ENCODE peak calls at places on chromosomes 16 and 17, in eight cellular contexts. One of them, this sample, is unnamed.

GRCh38 chr16:89413811-89414585 is 76.4 kb downstream of the ANKRD11 start:
- DNase-seq in NCI-H1417: no peak
- DNase-seq in neuronal stem cell: no peak
- DNase-seq in anterior cingulate cortex: no peak
- DNase-seq in activated CD4-positive, alpha-beta T cell treated with anti-CD3 and anti-CD28 coated beads for 48 hours: no peak
- DNase-seq in A172: no peak
- DNase-seq in amygdala: no peak
- DNase-seq in EH: no peak
- DNase-seq in this sample: no peak

GRCh38 chr16:53417011-53417410 is 17.3 kb upstream of the RBL2 start:
- DNase-seq in NCI-H1417: no peak
- DNase-seq in neuronal stem cell: no peak
- DNase-seq in anterior cingulate cortex: no peak
- DNase-seq in activated CD4-positive, alpha-beta T cell treated with anti-CD3 and anti-CD28 coated beads for 48 hours: no peak
- DNase-seq in A172: no peak
- DNase-seq in amygdala: no peak
- DNase-seq in EH: peak; percentile 63
- DNase-seq in this sample: no peak

GRCh38 chr17:57329380-57330214 is 73.3 kb downstream of the MSI2 start:
- DNase-seq in NCI-H1417: no peak
- DNase-seq in neuronal stem cell: no peak
- DNase-seq in anterior cingulate cortex: no peak
- DNase-seq in activated CD4-positive, alpha-beta T cell treated with anti-CD3 and anti-CD28 coated beads for 48 hours: no peak
- DNase-seq in A172: no peak
- DNase-seq in amygdala: no peak
- DNase-seq in EH: no peak
- DNase-seq in this sample: no peak

GRCh38 chr17:4512156-4513112 is 13.8 kb downstream of the SPNS2 start:
- DNase-seq in NCI-H1417: no peak
- DNase-seq in neuronal stem cell: no peak
- DNase-seq in anterior cingulate cortex: no peak
- DNase-seq in activated CD4-positive, alpha-beta T cell treated with anti-CD3 and anti-CD28 coated beads for 48 hours: no peak
- DNase-seq in A172: no peak
- DNase-seq in amygdala: no peak
- DNase-seq in EH: no peak
- DNase-seq in this sample: no peak

GRCh38 chr16:14151256-14152030 is 80.3 kb downstream of the MRTFB start:
- DNase-seq in NCI-H1417: no peak
- DNase-seq in neuronal stem cell: no peak
- DNase-seq in anterior cingulate cortex: no peak
- DNase-seq in activated CD4-positive, alpha-beta T cell treated with anti-CD3 and anti-CD28 coated beads for 48 hours: no peak
- DNase-seq in A172: peak; percentile 7
- DNase-seq in amygdala: no peak
- DNase-seq in EH: peak; percentile 66
- DNase-seq in this sample: no peak

GRCh38 chr16:13148836-13149235 is 247.4 kb downstream of the SHISA9 start:
- DNase-seq in NCI-H1417: no peak
- DNase-seq in neuronal stem cell: no peak
- DNase-seq in anterior cingulate cortex: no peak
- DNase-seq in activated CD4-positive, alpha-beta T cell treated with anti-CD3 and anti-CD28 coated beads for 48 hours: no peak
- DNase-seq in A172: peak; percentile 4
- DNase-seq in amygdala: no peak
- DNase-seq in EH: no peak
- DNase-seq in this sample: no peak

GRCh38 chr17:81143200-81143527 is 22.1 kb upstream of the PVALEF start:
- DNase-seq in NCI-H1417: no peak
- DNase-seq in neuronal stem cell: no peak
- DNase-seq in anterior cingulate cortex: no peak
- DNase-seq in activated CD4-positive, alpha-beta T cell treated with anti-CD3 and anti-CD28 coated beads for 48 hours: no peak
- DNase-seq in A172: no peak
- DNase-seq in amygdala: no peak
- DNase-seq in EH: no peak
- DNase-seq in this sample: no peak

GRCh38 chr17:20706752-20707372 is 127.3 kb downstream of the CDRT15L2 start:
- DNase-seq in NCI-H1417: no peak
- DNase-seq in neuronal stem cell: no peak
- DNase-seq in anterior cingulate cortex: no peak
- DNase-seq in activated CD4-positive, alpha-beta T cell treated with anti-CD3 and anti-CD28 coated beads for 48 hours: no peak
- DNase-seq in A172: no peak
- DNase-seq in amygdala: no peak
- DNase-seq in EH: no peak
- DNase-seq in this sample: no peak

GRCh38 chr16:72537684-72538083 is 365.7 kb upstream of the PMFBP1 start:
- DNase-seq in NCI-H1417: no peak
- DNase-seq in neuronal stem cell: no peak
- DNase-seq in anterior cingulate cortex: no peak
- DNase-seq in activated CD4-positive, alpha-beta T cell treated with anti-CD3 and anti-CD28 coated beads for 48 hours: no peak
- DNase-seq in A172: peak; percentile 70
- DNase-seq in amygdala: no peak
- DNase-seq in EH: peak; percentile 65
- DNase-seq in this sample: no peak

GRCh38 chr16:26027060-26027459 is 335.3 kb downstream of the HS3ST4 start:
- DNase-seq in NCI-H1417: no peak
- DNase-seq in neuronal stem cell: no peak
- DNase-seq in anterior cingulate cortex: no peak
- DNase-seq in activated CD4-positive, alpha-beta T cell treated with anti-CD3 and anti-CD28 coated beads for 48 hours: no peak
- DNase-seq in A172: no peak
- DNase-seq in amygdala: no peak
- DNase-seq in EH: no peak
- DNase-seq in this sample: no peak

GRCh38 chr17:50686494-50687199 is 21.1 kb downstream of the ANKRD40 start:
- DNase-seq in NCI-H1417: no peak
- DNase-seq in neuronal stem cell: no peak
- DNase-seq in anterior cingulate cortex: no peak
- DNase-seq in activated CD4-positive, alpha-beta T cell treated with anti-CD3 and anti-CD28 coated beads for 48 hours: no peak
- DNase-seq in A172: peak; percentile 98
- DNase-seq in amygdala: no peak
- DNase-seq in EH: peak; percentile 94
- DNase-seq in this sample: peak; percentile 66

GRCh38 chr17:83204230-83204725 is 124.9 kb downstream of the METRNL start:
- DNase-seq in NCI-H1417: no peak
- DNase-seq in neuronal stem cell: no peak
- DNase-seq in anterior cingulate cortex: no peak
- DNase-seq in activated CD4-positive, alpha-beta T cell treated with anti-CD3 and anti-CD28 coated beads for 48 hours: peak; percentile 3
- DNase-seq in A172: no peak
- DNase-seq in amygdala: no peak
- DNase-seq in EH: peak; percentile 19
- DNase-seq in this sample: no peak

GRCh38 chr17:79023886-79024771 is at the start of gene C1QTNF1:
- DNase-seq in NCI-H1417: peak; percentile 30
- DNase-seq in neuronal stem cell: peak; percentile 44
- DNase-seq in anterior cingulate cortex: no peak
- DNase-seq in activated CD4-positive, alpha-beta T cell treated with anti-CD3 and anti-CD28 coated beads for 48 hours: peak; percentile 50
- DNase-seq in A172: no peak
- DNase-seq in amygdala: no peak
- DNase-seq in EH: peak; percentile 56
- DNase-seq in this sample: peak; percentile 75

GRCh38 chr16:26374279-26374925 is 682.6 kb downstream of the HS3ST4 start:
- DNase-seq in NCI-H1417: no peak
- DNase-seq in neuronal stem cell: no peak
- DNase-seq in anterior cingulate cortex: no peak
- DNase-seq in activated CD4-positive, alpha-beta T cell treated with anti-CD3 and anti-CD28 coated beads for 48 hours: no peak
- DNase-seq in A172: no peak
- DNase-seq in amygdala: no peak
- DNase-seq in EH: no peak
- DNase-seq in this sample: no peak

GRCh38 chr16:56869513-56870270 is 4.7 kb downstream of the SLC12A3 start:
- DNase-seq in NCI-H1417: no peak
- DNase-seq in neuronal stem cell: no peak
- DNase-seq in anterior cingulate cortex: no peak
- DNase-seq in activated CD4-positive, alpha-beta T cell treated with anti-CD3 and anti-CD28 coated beads for 48 hours: peak; percentile 64
- DNase-seq in A172: peak; percentile 51
- DNase-seq in amygdala: no peak
- DNase-seq in EH: peak; percentile 44
- DNase-seq in this sample: no peak

GRCh38 chr17:41647940-41648410 is 23.6 kb upstream of the KRT17 start:
- DNase-seq in NCI-H1417: peak; percentile 85
- DNase-seq in neuronal stem cell: peak; percentile 87
- DNase-seq in anterior cingulate cortex: peak; percentile 20
- DNase-seq in activated CD4-positive, alpha-beta T cell treated with anti-CD3 and anti-CD28 coated beads for 48 hours: peak; percentile 94
- DNase-seq in A172: peak; percentile 60
- DNase-seq in amygdala: peak; percentile 37
- DNase-seq in EH: peak; percentile 73
- DNase-seq in this sample: peak; percentile 94

GRCh38 chr16:57529324-57530103 is 6.9 kb downstream of the CCDC102A start:
- DNase-seq in NCI-H1417: no peak
- DNase-seq in neuronal stem cell: no peak
- DNase-seq in anterior cingulate cortex: no peak
- DNase-seq in activated CD4-positive, alpha-beta T cell treated with anti-CD3 and anti-CD28 coated beads for 48 hours: no peak
- DNase-seq in A172: no peak
- DNase-seq in amygdala: no peak
- DNase-seq in EH: no peak
- DNase-seq in this sample: peak; percentile 57

GRCh38 chr16:60642956-60643355 is 1393.3 kb downstream of the CDH8 start:
- DNase-seq in NCI-H1417: no peak
- DNase-seq in neuronal stem cell: no peak
- DNase-seq in anterior cingulate cortex: no peak
- DNase-seq in activated CD4-positive, alpha-beta T cell treated with anti-CD3 and anti-CD28 coated beads for 48 hours: no peak
- DNase-seq in A172: peak; percentile 56
- DNase-seq in amygdala: no peak
- DNase-seq in EH: no peak
- DNase-seq in this sample: no peak

GRCh38 chr17:6427284-6427781 is 7.6 kb downstream of the AIPL1 start:
- DNase-seq in NCI-H1417: no peak
- DNase-seq in neuronal stem cell: no peak
- DNase-seq in anterior cingulate cortex: no peak
- DNase-seq in activated CD4-positive, alpha-beta T cell treated with anti-CD3 and anti-CD28 coated beads for 48 hours: peak; percentile 62
- DNase-seq in A172: peak; percentile 53
- DNase-seq in amygdala: no peak
- DNase-seq in EH: peak; percentile 48
- DNase-seq in this sample: no peak

GRCh38 chr16:58236831-58237230 is 38.9 kb upstream of the CSNK2A2 start:
- DNase-seq in NCI-H1417: no peak
- DNase-seq in neuronal stem cell: peak; percentile 27
- DNase-seq in anterior cingulate cortex: no peak
- DNase-seq in activated CD4-positive, alpha-beta T cell treated with anti-CD3 and anti-CD28 coated beads for 48 hours: no peak
- DNase-seq in A172: no peak
- DNase-seq in amygdala: no peak
- DNase-seq in EH: no peak
- DNase-seq in this sample: no peak

GRCh38 chr17:54899721-54900456 is 763 bp upstream of the TOM1L1 start:
- DNase-seq in NCI-H1417: peak; percentile 8
- DNase-seq in neuronal stem cell: no peak
- DNase-seq in anterior cingulate cortex: no peak
- DNase-seq in activated CD4-positive, alpha-beta T cell treated with anti-CD3 and anti-CD28 coated beads for 48 hours: no peak
- DNase-seq in A172: no peak
- DNase-seq in amygdala: no peak
- DNase-seq in EH: peak; percentile 6
- DNase-seq in this sample: no peak

GRCh38 chr17:75785016-75785769 is 587 bp downstream of the UNK start:
- DNase-seq in NCI-H1417: peak; percentile 91
- DNase-seq in neuronal stem cell: peak; percentile 86
- DNase-seq in anterior cingulate cortex: no peak
- DNase-seq in activated CD4-positive, alpha-beta T cell treated with anti-CD3 and anti-CD28 coated beads for 48 hours: peak; percentile 93
- DNase-seq in A172: peak; percentile 87
- DNase-seq in amygdala: peak; percentile 64
- DNase-seq in EH: peak; percentile 89
- DNase-seq in this sample: peak; percentile 97

GRCh38 chr17:4331614-4332013 is 34.9 kb downstream of the UBE2G1 start:
- DNase-seq in NCI-H1417: no peak
- DNase-seq in neuronal stem cell: no peak
- DNase-seq in anterior cingulate cortex: no peak
- DNase-seq in activated CD4-positive, alpha-beta T cell treated with anti-CD3 and anti-CD28 coated beads for 48 hours: no peak
- DNase-seq in A172: no peak
- DNase-seq in amygdala: no peak
- DNase-seq in EH: no peak
- DNase-seq in this sample: no peak

GRCh38 chr17:74981979-74982662 is 5.3 kb upstream of the CDR2L start:
- DNase-seq in NCI-H1417: peak; percentile 79
- DNase-seq in neuronal stem cell: peak; percentile 78
- DNase-seq in anterior cingulate cortex: peak; percentile 44
- DNase-seq in activated CD4-positive, alpha-beta T cell treated with anti-CD3 and anti-CD28 coated beads for 48 hours: peak; percentile 81
- DNase-seq in A172: peak; percentile 68
- DNase-seq in amygdala: peak; percentile 79
- DNase-seq in EH: peak; percentile 70
- DNase-seq in this sample: peak; percentile 90

GRCh38 chr16:80006175-80006895 is 405.8 kb upstream of the MAF start:
- DNase-seq in NCI-H1417: no peak
- DNase-seq in neuronal stem cell: no peak
- DNase-seq in anterior cingulate cortex: no peak
- DNase-seq in activated CD4-positive, alpha-beta T cell treated with anti-CD3 and anti-CD28 coated beads for 48 hours: no peak
- DNase-seq in A172: peak; percentile 70
- DNase-seq in amygdala: no peak
- DNase-seq in EH: no peak
- DNase-seq in this sample: no peak

GRCh38 chr16:70158261-70158939 is 15.2 kb upstream of the CLEC18C start:
- DNase-seq in NCI-H1417: no peak
- DNase-seq in neuronal stem cell: no peak
- DNase-seq in anterior cingulate cortex: no peak
- DNase-seq in activated CD4-positive, alpha-beta T cell treated with anti-CD3 and anti-CD28 coated beads for 48 hours: no peak
- DNase-seq in A172: no peak
- DNase-seq in amygdala: no peak
- DNase-seq in EH: no peak
- DNase-seq in this sample: no peak

GRCh38 chr17:77507116-77507885 is 366.5 kb downstream of the SEC14L1 start:
- DNase-seq in NCI-H1417: no peak
- DNase-seq in neuronal stem cell: no peak
- DNase-seq in anterior cingulate cortex: no peak
- DNase-seq in activated CD4-positive, alpha-beta T cell treated with anti-CD3 and anti-CD28 coated beads for 48 hours: no peak
- DNase-seq in A172: no peak
- DNase-seq in amygdala: no peak
- DNase-seq in EH: no peak
- DNase-seq in this sample: peak; percentile 40

GRCh38 chr17:17682737-17683675 is 1.7 kb downstream of the RAI1 start:
- DNase-seq in NCI-H1417: peak; percentile 31
- DNase-seq in neuronal stem cell: no peak
- DNase-seq in anterior cingulate cortex: peak; percentile 25
- DNase-seq in activated CD4-positive, alpha-beta T cell treated with anti-CD3 and anti-CD28 coated beads for 48 hours: peak; percentile 81
- DNase-seq in A172: peak; percentile 62
- DNase-seq in amygdala: no peak
- DNase-seq in EH: peak; percentile 93
- DNase-seq in this sample: peak; percentile 88

GRCh38 chr17:41793749-41794602 is 7.5 kb upstream of the JUP start:
- DNase-seq in NCI-H1417: no peak
- DNase-seq in neuronal stem cell: no peak
- DNase-seq in anterior cingulate cortex: no peak
- DNase-seq in activated CD4-positive, alpha-beta T cell treated with anti-CD3 and anti-CD28 coated beads for 48 hours: no peak
- DNase-seq in A172: no peak
- DNase-seq in amygdala: no peak
- DNase-seq in EH: peak; percentile 44
- DNase-seq in this sample: no peak

GRCh38 chr16:19196871-19197270 is 28.8 kb downstream of the SYT17 start:
- DNase-seq in NCI-H1417: peak; percentile 15
- DNase-seq in neuronal stem cell: no peak
- DNase-seq in anterior cingulate cortex: no peak
- DNase-seq in activated CD4-positive, alpha-beta T cell treated with anti-CD3 and anti-CD28 coated beads for 48 hours: no peak
- DNase-seq in A172: no peak
- DNase-seq in amygdala: no peak
- DNase-seq in EH: no peak
- DNase-seq in this sample: no peak

GRCh38 chr16:28623172-28623711 is 13.4 kb upstream of the SULT1A1 start:
- DNase-seq in NCI-H1417: peak; percentile 64
- DNase-seq in neuronal stem cell: no peak
- DNase-seq in anterior cingulate cortex: no peak
- DNase-seq in activated CD4-positive, alpha-beta T cell treated with anti-CD3 and anti-CD28 coated beads for 48 hours: peak; percentile 80
- DNase-seq in A172: no peak
- DNase-seq in amygdala: no peak
- DNase-seq in EH: no peak
- DNase-seq in this sample: peak; percentile 88

GRCh38 chr16:17803625-17804410 is 333.1 kb upstream of the XYLT1 start:
- DNase-seq in NCI-H1417: no peak
- DNase-seq in neuronal stem cell: no peak
- DNase-seq in anterior cingulate cortex: no peak
- DNase-seq in activated CD4-positive, alpha-beta T cell treated with anti-CD3 and anti-CD28 coated beads for 48 hours: no peak
- DNase-seq in A172: no peak
- DNase-seq in amygdala: no peak
- DNase-seq in EH: peak; percentile 98
- DNase-seq in this sample: no peak

GRCh38 chr17:49450735-49451134 is 36.1 kb upstream of the PHB1 start:
- DNase-seq in NCI-H1417: no peak
- DNase-seq in neuronal stem cell: no peak
- DNase-seq in anterior cingulate cortex: no peak
- DNase-seq in activated CD4-positive, alpha-beta T cell treated with anti-CD3 and anti-CD28 coated beads for 48 hours: no peak
- DNase-seq in A172: peak; percentile 46
- DNase-seq in amygdala: no peak
- DNase-seq in EH: peak; percentile 58
- DNase-seq in this sample: no peak

GRCh38 chr17:77899494-77899893 is 59.0 kb upstream of the TNRC6C start:
- DNase-seq in NCI-H1417: peak; percentile 74
- DNase-seq in neuronal stem cell: no peak
- DNase-seq in anterior cingulate cortex: no peak
- DNase-seq in activated CD4-positive, alpha-beta T cell treated with anti-CD3 and anti-CD28 coated beads for 48 hours: no peak
- DNase-seq in A172: no peak
- DNase-seq in amygdala: no peak
- DNase-seq in EH: no peak
- DNase-seq in this sample: peak; percentile 57

This sample was measured in upper lobe of right lung.